ENCODE peak calls at places on chromosomes 3 and 15, in eight cellular contexts. S, T, J, V, I, E, M and B are unnamed samples.

GRCh38 chr15:76936671-76937070 is 5.1 kb downstream of the RCN2 start:
- DNase-seq in T (no peak), I (no peak), J (no peak), V (no peak), S (no peak), E (no peak), M (no peak), B (no peak)

GRCh38 chr3:176867681-176868663 is 329.3 kb downstream of the TBL1XR1 start:
- DNase-seq in T (no peak), I (no peak), E (no peak), V (no peak), M (no peak), J (no peak), S (no peak), B (no peak)

GRCh38 chr3:37680393-37680792 is 181.3 kb upstream of the CTDSPL start:
- DNase-seq in E (peak; percentile 31), M (no peak), S (no peak), T (no peak), V (no peak), I (peak; percentile 23), J (no peak), B (no peak)

GRCh38 chr15:34987982-34988873 is at the start of gene ZNF770:
- DNase-seq in S (peak; percentile 81), T (peak; percentile 92), J (peak; percentile 61), E (peak; percentile 85), V (peak; percentile 91), M (peak; percentile 78), I (peak; percentile 74), B (peak; percentile 79)

GRCh38 chr3:98691897-98692296 is 71.2 kb upstream of the ST3GAL6 start:
- DNase-seq in S (no peak), M (no peak), V (no peak), E (peak; percentile 10), I (no peak), J (no peak), T (no peak), B (no peak)

GRCh38 chr3:100047455-100048141 is 66.7 kb downstream of the FILIP1L start:
- DNase-seq in I (peak; percentile 99), J (peak; percentile 6), E (no peak), S (no peak), T (no peak), M (peak; percentile 16), V (no peak), B (no peak)

GRCh38 chr15:65819563-65819960 is 27.5 kb upstream of the DENND4A start:
- DNase-seq in M (no peak), E (no peak), T (no peak), J (no peak), V (no peak), I (no peak), S (no peak), B (no peak)

GRCh38 chr15:47116698-47117097 is 600.6 kb upstream of the SEMA6D start:
- DNase-seq in E (no peak), V (no peak), J (no peak), S (no peak), I (no peak), M (no peak), T (no peak), B (no peak)

GRCh38 chr3:38004415-38005075 is 14.0 kb downstream of the VILL start:
- DNase-seq in J (peak; percentile 58), M (peak; percentile 75), T (peak; percentile 71), E (peak; percentile 77), I (peak; percentile 51), V (peak; percentile 78), S (peak; percentile 79), B (peak; percentile 71)

GRCh38 chr15:88621789-88622604 is 857 bp downstream of the AEN start:
- DNase-seq in E (peak; percentile 28), M (no peak), V (no peak), J (no peak), T (no peak), S (no peak), I (peak; percentile 61), B (no peak)

GRCh38 chr3:123733805-123734526 is 149.1 kb upstream of the HACD2 start:
- DNase-seq in J (no peak), I (peak; percentile 97), M (no peak), T (no peak), V (no peak), E (no peak), S (no peak), B (no peak)

GRCh38 chr15:69713726-69714559 is 261.3 kb downstream of the RPLP1 start:
- DNase-seq in E (no peak), I (no peak), V (no peak), S (no peak), J (no peak), T (no peak), M (no peak), B (no peak)

GRCh38 chr3:146227486-146227885 is 23.4 kb downstream of the PLSCR4 start:
- DNase-seq in J (no peak), M (no peak), S (no peak), E (peak; percentile 25), T (no peak), I (no peak), V (no peak), B (no peak)

GRCh38 chr15:40098489-40099261 is 10.0 kb downstream of the BMF start:
- DNase-seq in J (peak; percentile 23), M (peak; percentile 82), T (peak; percentile 47), V (peak; percentile 83), I (peak; percentile 97), E (peak; percentile 96), S (peak; percentile 52), B (peak; percentile 62)

GRCh38 chr15:40097096-40097967 is 11.3 kb downstream of the BMF start:
- DNase-seq in V (no peak), I (no peak), M (no peak), T (no peak), E (no peak), S (no peak), J (no peak), B (no peak)

GRCh38 chr15:40100133-40100946 is 8.3 kb downstream of the BMF start:
- DNase-seq in J (no peak), V (peak; percentile 36), I (no peak), S (no peak), E (no peak), M (no peak), T (no peak), B (no peak)

GRCh38 chr15:40096094-40096876 is 12.4 kb downstream of the BMF start:
- DNase-seq in S (no peak), M (no peak), J (no peak), V (no peak), T (peak; percentile 61), I (no peak), E (no peak), B (no peak)

GRCh38 chr15:40097968-40098476 is 10.7 kb downstream of the BMF start:
- DNase-seq in M (peak; percentile 66), J (no peak), S (peak; percentile 65), E (no peak), V (peak; percentile 67), T (no peak), I (no peak), B (no peak)
- H3K4me3 ChIP-seq in M (no peak overlapping the region), J (no peak overlapping the region), S (no peak overlapping the region), E (no peak overlapping the region), V (no peak overlapping the region), T (no peak overlapping the region), I (no peak overlapping the region), B (no peak overlapping the region)

DNA sequence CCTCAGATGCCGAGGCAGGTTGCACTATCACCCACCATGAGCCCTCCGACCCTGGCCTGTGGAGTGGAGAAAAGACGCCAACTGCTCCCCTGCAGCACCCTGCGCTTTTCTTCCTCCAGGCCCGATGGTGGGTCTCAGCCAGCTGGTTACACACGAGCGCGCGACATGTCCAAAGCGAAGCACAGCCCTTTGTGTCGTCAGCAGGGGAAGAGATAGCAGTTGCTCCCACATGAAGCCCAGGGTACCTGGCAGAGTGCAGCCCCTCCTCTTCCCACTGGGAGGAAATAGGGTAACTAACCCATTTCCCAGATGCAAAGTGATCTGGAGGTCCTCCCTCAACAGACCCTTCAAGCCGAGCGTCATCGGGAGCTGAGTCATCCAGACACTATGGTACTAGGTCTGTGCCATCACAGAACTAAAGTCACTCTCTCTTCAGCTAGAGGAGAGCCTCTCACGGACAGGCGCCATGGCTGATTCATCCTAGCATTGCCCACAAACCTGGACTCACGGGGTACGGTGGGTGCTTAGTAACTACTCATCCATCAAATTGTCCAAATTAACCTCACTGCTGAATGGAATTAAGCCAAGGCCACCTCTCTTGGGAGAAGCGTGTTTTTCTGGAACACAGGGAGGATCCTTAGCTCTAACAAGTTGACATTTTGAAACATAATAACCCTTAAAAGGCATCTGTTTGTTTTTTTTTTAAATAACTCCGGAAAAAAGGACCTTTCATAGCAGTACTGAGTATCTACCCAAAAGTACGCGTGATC is 45.2 kb upstream of the BDH1 start:
- DNase-seq in M (no peak), T (no peak), V (no peak), I (peak; percentile 76), E (no peak), J (no peak), S (no peak), B (no peak)
- H3K27ac ChIP-seq in M (peak overlapping the region; percentile 44), T (no peak overlapping the region), V (no peak overlapping the region), I (no peak overlapping the region), E (no peak overlapping the region), J (no peak overlapping the region), S (peak overlapping the region; percentile 58), B (no peak overlapping the region)

GRCh38 chr15:74845581-74845980 is 2.6 kb upstream of the ULK3 start:
- DNase-seq in V (no peak), J (no peak), S (no peak), T (no peak), I (no peak), E (no peak), M (no peak), B (no peak)

GRCh38 chr15:74845208-74845568 is 2.2 kb upstream of the ULK3 start:
- DNase-seq in I (no peak), T (no peak), E (no peak), J (no peak), S (no peak), V (no peak), M (no peak), B (no peak)

GRCh38 chr15:74843445-74843828 is 481 bp upstream of the ULK3 start:
- DNase-seq in E (no peak), I (no peak), J (no peak), T (no peak), M (no peak), V (no peak), S (no peak), B (no peak)

GRCh38 chr15:74843891-74844299 is 939 bp upstream of the ULK3 start:
- DNase-seq in M (no peak), E (no peak), I (no peak), V (no peak), J (no peak), T (peak; percentile 42), S (no peak), B (peak; percentile 62)

GRCh38 chr15:74844319-74845207 is 1.6 kb upstream of the ULK3 start:
- DNase-seq in T (peak; percentile 24), J (no peak), V (no peak), M (no peak), E (no peak), S (no peak), I (no peak), B (peak; percentile 82)
- H3K4me3 ChIP-seq in T (no peak overlapping the region), J (no peak overlapping the region), V (no peak overlapping the region), M (no peak overlapping the region), E (no peak overlapping the region), S (no peak overlapping the region), I (no peak overlapping the region), B (peak overlapping the region; percentile 62)

DNA sequence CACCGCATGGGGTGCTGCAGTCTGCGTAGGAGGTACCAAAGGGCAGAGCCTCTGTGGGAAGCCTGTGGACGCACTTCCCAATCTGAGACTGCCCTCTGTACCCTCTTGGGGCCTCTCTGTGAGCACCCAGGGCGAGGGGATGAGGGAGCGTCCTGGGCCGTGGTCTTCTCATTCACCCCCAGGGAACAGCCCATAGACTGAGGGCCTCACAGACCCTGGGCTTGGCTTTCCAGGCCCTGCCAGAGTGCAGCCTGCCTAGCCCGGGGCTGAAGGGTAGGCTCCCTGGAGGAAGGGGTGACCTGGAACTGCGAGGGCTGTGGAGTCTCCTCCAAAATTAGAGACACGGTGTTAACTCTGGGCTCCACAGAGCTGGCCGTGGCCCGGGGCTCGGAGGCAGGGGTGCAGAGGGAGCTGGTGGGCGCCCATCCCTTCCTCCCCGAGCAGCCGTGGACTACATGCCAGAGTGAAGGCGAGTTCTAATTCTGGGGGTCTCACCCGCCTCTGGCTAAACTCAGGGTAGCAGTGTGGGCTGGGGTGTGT is 468 bp upstream of the SPTBN5 start:
- DNase-seq in T (no peak), V (no peak), S (no peak), I (no peak), J (no peak), M (no peak), E (no peak), B (no peak)
- H3K27ac ChIP-seq in T (peak overlapping the region; percentile 65), V (peak overlapping the region; percentile 44), S (peak overlapping the region; percentile 91), I (no peak overlapping the region), J (no peak overlapping the region), M (peak overlapping the region; percentile 93), E (no peak overlapping the region), B (no peak overlapping the region)